ENCODE peak calls at places on chromosomes 7 and 10, in four cellular contexts. Z is GM12878, G is H1, R is K562. A is an unnamed sample.

GRCh38 chr7:140137078-140137477 is 39.7 kb downstream of the KDM7A start:
- DNase-seq in Z (no peak), G (no peak), R (no peak), A (no peak)

GRCh38 chr7:157907998-157908782 is 571.4 kb downstream of the DNAJB6 start:
- DNase-seq in Z (no peak), G (no peak), R (peak; percentile 37), A (no peak)

GRCh38 chr7:100008525-100008924 is 6.9 kb upstream of the ZKSCAN1 start:
- DNase-seq in Z (no peak), G (no peak), R (no peak), A (no peak)

GRCh38 chr10:30587522-30588031 is 42.0 kb downstream of the LYZL2 start:
- DNase-seq in Z (peak; percentile 79), G (peak; percentile 62), R (no peak), A (peak; percentile 17)

GRCh38 chr7:43693687-43694398 is 35.5 kb downstream of the COA1 start:
- DNase-seq in Z (no peak), G (no peak), R (no peak), A (peak; percentile 22)

GRCh38 chr7:103988468-103989199 is 824 bp downstream of the RELN start:
- DNase-seq in Z (no peak), G (no peak), R (no peak), A (peak; percentile 8)

GRCh38 chr7:103797647-103798307 is 191.7 kb downstream of the RELN start:
- DNase-seq in Z (no peak), G (no peak), R (no peak), A (no peak)

GRCh38 chr10:110758898-110759297 is 112.8 kb upstream of the PDCD4 start:
- DNase-seq in Z (no peak), G (no peak), R (no peak), A (no peak)

GRCh38 chr10:42990016-42990720 is 86.7 kb upstream of the RET start:
- DNase-seq in Z (no peak), G (peak; percentile 41), R (no peak), A (no peak)

GRCh38 chr7:89695241-89695640 is 459.0 kb upstream of the STEAP1 start:
- DNase-seq in Z (no peak), G (peak; percentile 42), R (no peak), A (no peak)

GRCh38 chr7:45342236-45342635 is 184.6 kb downstream of the RAMP3 start:
- DNase-seq in Z (no peak), G (no peak), R (no peak), A (peak; percentile 21)

GRCh38 chr7:51589111-51589510 is 272.5 kb upstream of the COBL start:
- DNase-seq in Z (no peak), G (no peak), R (no peak), A (no peak)

GRCh38 chr7:50335230-50335794 is 30.8 kb downstream of the IKZF1 start:
- DNase-seq in Z (no peak), G (no peak), R (no peak), A (no peak)

GRCh38 chr10:14325325-14325955 is 5.3 kb downstream of the FRMD4A start:
- DNase-seq in Z (no peak), G (peak; percentile 89), R (peak; percentile 56), A (peak; percentile 24)

GRCh38 chr10:111079781-111080180 is 3.0 kb downstream of the ADRA2A start:
- DNase-seq in Z (no peak), G (peak; percentile 3), R (no peak), A (no peak)

GRCh38 chr10:110414563-110415309 is 83.0 kb upstream of the DUSP5 start:
- DNase-seq in Z (peak; percentile 99), G (no peak), R (no peak), A (peak; percentile 35)

GRCh38 chr10:3689871-3690510 is 95.0 kb downstream of the KLF6 start:
- DNase-seq in Z (no peak), G (no peak), R (no peak), A (no peak)

GRCh38 chr7:98628916-98629525 is 11.9 kb downstream of the NPTX2 start:
- DNase-seq in Z (no peak), G (no peak), R (no peak), A (no peak)
- TF ChIP-seq BRCA1 in Z (no peak), G (no peak), R (no peak), A (no peak)

GRCh38 chr10:133464582-133465031 is 10.9 kb downstream of the SCART1 start:
- DNase-seq in Z (no peak), G (no peak), R (no peak), A (no peak)

GRCh38 chr10:133466683-133467275 is 13.0 kb downstream of the SCART1 start:
- DNase-seq in Z (no peak), G (no peak), R (no peak), A (no peak)

GRCh38 chr10:133467286-133467911 is 13.7 kb downstream of the SCART1 start:
- DNase-seq in Z (no peak), G (no peak), R (peak; percentile 7), A (no peak)

GRCh38 chr10:133465950-133466474 is 12.3 kb downstream of the SCART1 start:
- DNase-seq in Z (no peak), G (no peak), R (no peak), A (no peak)

DNA sequence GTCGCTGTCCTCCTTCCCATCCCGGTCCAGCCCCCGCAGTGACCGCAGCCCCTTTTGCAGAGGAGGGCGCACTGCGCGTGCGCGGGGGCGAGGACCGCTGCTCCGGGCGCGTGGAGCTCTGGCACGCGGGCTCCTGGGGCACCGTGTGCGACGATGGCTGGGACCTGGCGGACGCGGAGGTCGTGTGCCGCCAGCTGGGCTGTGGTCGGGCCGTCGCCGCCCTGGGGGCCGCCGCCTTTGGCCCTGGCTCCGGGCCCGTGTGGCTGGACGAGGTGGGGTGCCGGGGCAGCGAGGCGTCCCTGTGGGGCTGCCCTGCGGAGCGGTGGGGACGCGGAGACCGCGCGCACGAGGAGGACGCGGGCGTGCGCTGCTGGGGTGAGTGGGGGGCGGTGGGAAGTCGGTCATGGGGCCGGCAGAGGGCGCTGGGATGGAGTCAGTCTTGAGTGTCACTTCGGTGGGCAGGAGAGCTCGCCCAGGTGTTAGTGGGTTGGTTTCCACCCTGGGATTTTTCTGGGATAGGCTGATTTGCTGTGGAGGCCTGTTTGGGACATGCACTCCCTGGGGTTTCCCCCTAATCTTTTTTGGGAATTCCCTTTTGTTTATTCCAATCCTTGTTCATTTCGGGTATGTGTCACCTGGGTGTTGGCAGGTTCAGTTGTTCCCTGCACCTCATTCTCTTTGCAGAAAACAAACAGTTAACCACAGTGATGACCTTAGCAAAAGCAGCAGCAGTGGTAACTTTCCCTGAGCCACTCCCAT is 11.6 kb downstream of the SCART1 start:
- DNase-seq in Z (no peak), G (no peak), R (peak; percentile 22), A (no peak)
- TF ChIP-seq BRCA1 in Z (no peak), G (no peak), R (no peak), A (no peak)

GRCh38 chr10:131183546-131184045 is 127.9 kb downstream of the TCERG1L start:
- DNase-seq in Z (no peak), G (no peak), R (no peak), A (no peak)
- TF ChIP-seq BRCA1 in Z (no peak), G (no peak), R (no peak), A (no peak)

GRCh38 chr10:60916025-60916424 is 28.0 kb downstream of the RHOBTB1 start:
- DNase-seq in Z (no peak), G (no peak), R (peak; percentile 26), A (no peak)
- TF ChIP-seq BRCA1 in Z (no peak), G (no peak), R (no peak), A (no peak)

DNA sequence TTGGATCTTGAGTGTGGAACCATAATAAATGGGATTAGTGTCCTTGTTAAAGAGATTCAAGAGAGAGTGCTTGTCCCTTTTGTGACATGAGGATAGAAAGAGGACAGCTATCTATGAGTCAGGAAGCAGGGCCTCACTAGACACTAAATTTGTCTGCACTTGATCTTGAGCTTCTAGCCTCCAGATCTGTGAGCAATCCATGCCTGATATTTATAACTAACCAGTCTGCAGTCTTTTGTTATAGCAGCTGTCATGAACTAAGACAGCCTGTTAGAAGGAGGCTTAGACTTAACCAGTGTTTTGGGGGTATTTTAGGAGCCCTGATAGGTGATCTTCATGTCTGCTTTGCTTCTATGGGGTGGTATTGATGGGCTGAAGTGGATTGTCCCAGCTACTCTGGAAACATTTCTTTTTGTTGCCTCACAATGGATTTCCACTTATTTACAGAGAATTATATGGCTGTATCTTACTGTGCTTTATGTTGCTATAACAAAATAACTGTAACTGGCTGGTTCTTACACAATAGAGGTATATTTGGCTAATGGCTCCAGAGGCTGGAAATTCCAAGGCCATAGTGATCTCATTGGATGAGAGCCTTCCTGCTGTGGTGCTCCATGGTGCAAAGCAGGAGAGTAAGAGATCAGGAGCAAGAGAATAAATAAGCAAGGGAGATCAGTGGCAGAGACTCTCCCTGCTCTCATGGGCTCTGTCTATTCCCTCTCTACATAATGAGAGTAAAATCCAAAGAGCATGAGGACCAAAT is 23.4 kb upstream of the AKR1C3 start:
- DNase-seq in Z (no peak), G (no peak), R (no peak), A (peak; percentile 92)
- TF ChIP-seq BRCA1 in Z (no peak), G (no peak), R (no peak), A (no peak)

GRCh38 chr10:7928511-7928910 is 110.2 kb downstream of the TAF3 start:
- DNase-seq in Z (no peak), G (no peak), R (no peak), A (no peak)

GRCh38 chr10:7937315-7937945 is 117.1 kb upstream of the GATA3 start:
- DNase-seq in Z (no peak), G (no peak), R (no peak), A (no peak)

GRCh38 chr10:7932301-7933036 is 114.2 kb downstream of the TAF3 start:
- DNase-seq in Z (no peak), G (no peak), R (no peak), A (peak; percentile 98)

GRCh38 chr10:7933757-7934156 is 115.5 kb downstream of the TAF3 start:
- DNase-seq in Z (no peak), G (no peak), R (no peak), A (no peak)

DNA sequence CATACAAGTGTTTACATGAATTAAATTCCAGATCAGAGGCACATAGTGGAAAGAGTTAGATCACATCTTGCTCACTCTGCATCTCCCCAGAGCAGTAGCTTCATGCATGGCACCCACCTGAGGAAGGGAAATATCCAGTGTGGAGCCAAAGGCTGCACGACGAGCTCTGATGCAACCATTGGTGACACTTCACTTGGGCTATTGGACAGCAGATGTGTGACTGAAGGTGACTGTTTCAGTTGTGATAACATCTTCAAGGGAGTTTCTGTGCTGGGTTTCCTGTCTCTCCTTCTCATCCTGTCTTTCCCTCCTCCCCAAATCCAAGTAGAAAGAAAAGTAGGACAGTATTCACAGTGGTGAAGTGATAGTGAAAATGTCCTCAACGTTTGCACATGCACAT is 115.0 kb downstream of the TAF3 start:
- DNase-seq in Z (no peak), G (no peak), R (no peak), A (no peak)
- TF ChIP-seq BRCA1 in Z (no peak), G (no peak), R (no peak), A (no peak)

GRCh38 chr10:101939273-101939635 is 95.7 kb upstream of the KCNIP2 start:
- DNase-seq in Z (no peak), G (no peak), R (no peak), A (no peak)
- TF ChIP-seq BRCA1 in Z (no peak), G (no peak), R (no peak), A (no peak)

GRCh38 chr7:504221-505081 is 15.2 kb downstream of the PDGFA start:
- DNase-seq in Z (no peak), G (no peak), R (no peak), A (no peak)
- TF ChIP-seq BRCA1 in Z (no peak), G (no peak), R (no peak), A (no peak)